ENCODE peak calls at places on chromosomes 16 and 17, in five cellular contexts. One of them, this sample, is unnamed.

GRCh38 chr16:89155851-89156739 is 15.5 kb upstream of the CDH15 start:
- DNase-seq in brain microvascular endothelial cell: no peak
- DNase-seq in tibial artery: no peak
- DNase-seq in fibroblast of pulmonary artery: no peak
- DNase-seq in breast epithelium: no peak
- DNase-seq in this sample: no peak

GRCh38 chr16:69833357-69833781 is 71.2 kb downstream of the WWP2 start:
- DNase-seq in brain microvascular endothelial cell: peak
- DNase-seq in tibial artery: no peak
- DNase-seq in fibroblast of pulmonary artery: peak
- DNase-seq in breast epithelium: no peak
- DNase-seq in this sample: no peak

GRCh38 chr17:64133546-64134215 is 3.7 kb upstream of the ERN1 start:
- DNase-seq in tibial artery: no peak
- DNase-seq in breast epithelium: no peak
- DNase-seq in brain microvascular endothelial cell: peak
- DNase-seq in fibroblast of pulmonary artery: peak
- DNase-seq in this sample: peak

GRCh38 chr16:85471469-85472431 is 141.4 kb upstream of the GSE1 start:
- DNase-seq in breast epithelium: peak
- DNase-seq in tibial artery: no peak
- DNase-seq in fibroblast of pulmonary artery: peak
- DNase-seq in brain microvascular endothelial cell: no peak
- DNase-seq in this sample: no peak

GRCh38 chr17:61416540-61417363 is 17.1 kb downstream of the TBX2 start:
- DNase-seq in breast epithelium: peak
- DNase-seq in brain microvascular endothelial cell: peak
- DNase-seq in fibroblast of pulmonary artery: peak
- DNase-seq in tibial artery: peak
- DNase-seq in this sample: peak

GRCh38 chr16:86297391-86297790 is 212.9 kb upstream of the FOXF1 start:
- DNase-seq in tibial artery: no peak
- DNase-seq in brain microvascular endothelial cell: no peak
- DNase-seq in breast epithelium: no peak
- DNase-seq in fibroblast of pulmonary artery: no peak
- DNase-seq in this sample: peak

GRCh38 chr17:33459078-33459940 is 166.2 kb upstream of the ASIC2 start:
- DNase-seq in fibroblast of pulmonary artery: no peak
- DNase-seq in brain microvascular endothelial cell: no peak
- DNase-seq in breast epithelium: no peak
- DNase-seq in tibial artery: no peak
- DNase-seq in this sample: no peak

GRCh38 chr17:37446027-37446426 is 39.3 kb downstream of the TADA2A start:
- DNase-seq in tibial artery: no peak
- DNase-seq in breast epithelium: no peak
- DNase-seq in fibroblast of pulmonary artery: no peak
- DNase-seq in brain microvascular endothelial cell: no peak
- DNase-seq in this sample: no peak

GRCh38 chr16:88815901-88816589 is 4.3 kb upstream of the APRT start:
- DNase-seq in breast epithelium: no peak
- DNase-seq in fibroblast of pulmonary artery: no peak
- DNase-seq in brain microvascular endothelial cell: no peak
- DNase-seq in tibial artery: no peak
- DNase-seq in this sample: no peak

GRCh38 chr16:54882556-54882955 is 48.1 kb upstream of the IRX5 start:
- DNase-seq in breast epithelium: no peak
- DNase-seq in fibroblast of pulmonary artery: no peak
- DNase-seq in tibial artery: no peak
- DNase-seq in brain microvascular endothelial cell: no peak
- DNase-seq in this sample: no peak

GRCh38 chr16:88779406-88780099 is 5.5 kb downstream of the PIEZO1 start:
- DNase-seq in breast epithelium: no peak
- DNase-seq in tibial artery: no peak
- DNase-seq in brain microvascular endothelial cell: no peak
- DNase-seq in fibroblast of pulmonary artery: no peak
- DNase-seq in this sample: peak

GRCh38 chr17:81315170-81315884 is 20.2 kb upstream of the SLC38A10 start:
- DNase-seq in brain microvascular endothelial cell: no peak
- DNase-seq in tibial artery: no peak
- DNase-seq in fibroblast of pulmonary artery: no peak
- DNase-seq in breast epithelium: no peak
- DNase-seq in this sample: no peak

GRCh38 chr17:79075861-79076406 is 1.3 kb downstream of the ENGASE start:
- DNase-seq in brain microvascular endothelial cell: no peak
- DNase-seq in fibroblast of pulmonary artery: no peak
- DNase-seq in breast epithelium: no peak
- DNase-seq in tibial artery: no peak
- DNase-seq in this sample: no peak

GRCh38 chr16:57889960-57890751 is 80.8 kb downstream of the CNGB1 start:
- DNase-seq in brain microvascular endothelial cell: no peak
- DNase-seq in fibroblast of pulmonary artery: peak
- DNase-seq in tibial artery: peak
- DNase-seq in breast epithelium: no peak
- DNase-seq in this sample: peak

GRCh38 chr17:17795946-17796786 is 40.6 kb downstream of the SREBF1 start:
- DNase-seq in tibial artery: no peak
- DNase-seq in fibroblast of pulmonary artery: no peak
- DNase-seq in breast epithelium: no peak
- DNase-seq in brain microvascular endothelial cell: no peak
- DNase-seq in this sample: no peak

GRCh38 chr17:235831-236640 is 54.6 kb upstream of the DOC2B start:
- DNase-seq in tibial artery: peak
- DNase-seq in fibroblast of pulmonary artery: no peak
- DNase-seq in breast epithelium: no peak
- DNase-seq in brain microvascular endothelial cell: no peak
- DNase-seq in this sample: no peak

GRCh38 chr16:83900611-83901010 is 1.7 kb downstream of the MLYCD start:
- DNase-seq in fibroblast of pulmonary artery: no peak
- DNase-seq in brain microvascular endothelial cell: no peak
- DNase-seq in tibial artery: no peak
- DNase-seq in breast epithelium: no peak
- DNase-seq in this sample: no peak

GRCh38 chr17:44981221-44981968 is 13.3 kb upstream of the C1QL1 start:
- DNase-seq in breast epithelium: no peak
- DNase-seq in brain microvascular endothelial cell: peak
- DNase-seq in tibial artery: no peak
- DNase-seq in fibroblast of pulmonary artery: peak
- DNase-seq in this sample: peak

GRCh38 chr16:17270111-17270510 is 200.6 kb downstream of the XYLT1 start:
- DNase-seq in tibial artery: no peak
- DNase-seq in breast epithelium: no peak
- DNase-seq in brain microvascular endothelial cell: no peak
- DNase-seq in fibroblast of pulmonary artery: no peak
- DNase-seq in this sample: no peak

GRCh38 chr17:81387235-81388060 is 7.8 kb upstream of the BAHCC1 start:
- DNase-seq in brain microvascular endothelial cell: no peak
- DNase-seq in tibial artery: no peak
- DNase-seq in breast epithelium: no peak
- DNase-seq in fibroblast of pulmonary artery: peak
- DNase-seq in this sample: peak

GRCh38 chr17:11935734-11936406 is 61.4 kb downstream of the ZNF18 start:
- DNase-seq in tibial artery: no peak
- DNase-seq in fibroblast of pulmonary artery: peak
- DNase-seq in breast epithelium: no peak
- DNase-seq in brain microvascular endothelial cell: peak
- DNase-seq in this sample: peak

GRCh38 chr17:38447502-38448095 is 19.3 kb downstream of the ARHGAP23 start:
- DNase-seq in fibroblast of pulmonary artery: no peak
- DNase-seq in tibial artery: no peak
- DNase-seq in breast epithelium: no peak
- DNase-seq in brain microvascular endothelial cell: no peak
- DNase-seq in this sample: no peak

GRCh38 chr16:49442805-49443204 is 69.2 kb downstream of the C16orf78 start:
- DNase-seq in fibroblast of pulmonary artery: no peak
- DNase-seq in brain microvascular endothelial cell: no peak
- DNase-seq in breast epithelium: no peak
- DNase-seq in tibial artery: no peak
- DNase-seq in this sample: no peak

GRCh38 chr16:19166500-19166899 is 1.5 kb upstream of the SYT17 start:
- DNase-seq in fibroblast of pulmonary artery: no peak
- DNase-seq in brain microvascular endothelial cell: no peak
- DNase-seq in tibial artery: no peak
- DNase-seq in breast epithelium: no peak
- DNase-seq in this sample: no peak

GRCh38 chr16:89199241-89200123 is 855 bp downstream of the SLC22A31 start:
- DNase-seq in tibial artery: no peak
- DNase-seq in breast epithelium: no peak
- DNase-seq in fibroblast of pulmonary artery: no peak
- DNase-seq in brain microvascular endothelial cell: no peak
- DNase-seq in this sample: no peak

GRCh38 chr17:76536511-76537287 is 810 bp downstream of the CYGB start:
- DNase-seq in tibial artery: no peak
- DNase-seq in breast epithelium: no peak
- DNase-seq in fibroblast of pulmonary artery: no peak
- DNase-seq in brain microvascular endothelial cell: no peak
- DNase-seq in this sample: no peak
- H3K4me3 ChIP-seq in tibial artery: peak
- H3K4me3 ChIP-seq in breast epithelium: peak
- H3K4me3 ChIP-seq in fibroblast of pulmonary artery: peak
- H3K4me3 ChIP-seq in brain microvascular endothelial cell: peak
- H3K4me3 ChIP-seq in this sample: peak

DNA sequence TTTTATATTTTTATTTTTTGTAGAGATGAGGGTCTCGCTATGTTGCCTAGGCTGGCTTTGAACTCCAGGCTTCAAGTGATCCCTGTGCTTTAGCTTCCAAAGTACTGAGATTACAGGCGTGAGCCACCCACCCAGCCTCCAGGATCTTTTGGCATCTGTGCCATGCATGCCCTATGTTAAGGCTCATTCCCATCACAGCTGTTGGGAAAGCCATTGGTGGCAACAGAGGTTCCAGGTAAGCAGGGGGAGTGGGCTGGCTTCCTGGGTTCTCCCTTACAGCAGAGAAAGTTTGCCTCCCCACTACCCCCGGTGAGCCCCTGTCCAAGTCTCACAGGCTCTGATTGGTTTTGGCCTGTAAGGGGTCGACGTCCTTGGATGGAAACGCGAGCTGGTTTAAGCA is 8.9 kb upstream of the MRTFB start:
- DNase-seq in brain microvascular endothelial cell: no peak
- DNase-seq in fibroblast of pulmonary artery: no peak
- DNase-seq in tibial artery: no peak
- DNase-seq in breast epithelium: no peak
- DNase-seq in this sample: no peak
- TF ChIP-seq CTCF in brain microvascular endothelial cell: no peak
- TF ChIP-seq CTCF in fibroblast of pulmonary artery: no peak
- TF ChIP-seq CTCF in tibial artery: no peak
- TF ChIP-seq CTCF in breast epithelium: no peak
- TF ChIP-seq CTCF in this sample: no peak

DNA sequence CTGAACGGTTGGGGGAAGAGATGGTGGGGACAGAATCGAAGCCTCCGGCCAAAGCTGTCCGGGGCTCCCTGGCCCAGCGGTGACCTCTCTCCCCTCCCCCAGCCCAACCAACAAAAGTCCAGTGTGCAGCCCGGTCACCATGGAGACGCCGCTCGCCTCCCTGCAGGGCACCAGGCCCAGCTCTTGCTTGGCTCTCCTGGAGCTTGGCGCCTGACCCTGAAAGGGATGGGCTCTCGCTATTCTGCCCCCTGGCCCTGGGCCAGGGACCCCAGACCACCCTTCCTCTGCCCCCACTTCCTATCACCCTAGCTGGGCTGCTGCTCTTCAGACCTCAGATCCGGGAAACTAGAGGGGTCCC is 1.3 kb downstream of the METRN start:
- DNase-seq in fibroblast of pulmonary artery: peak
- DNase-seq in tibial artery: no peak
- DNase-seq in breast epithelium: no peak
- DNase-seq in brain microvascular endothelial cell: peak
- DNase-seq in this sample: peak
- H3K4me3 ChIP-seq in fibroblast of pulmonary artery: peak
- H3K4me3 ChIP-seq in tibial artery: peak
- H3K4me3 ChIP-seq in breast epithelium: no peak
- H3K4me3 ChIP-seq in brain microvascular endothelial cell: peak
- H3K4me3 ChIP-seq in this sample: peak

GRCh38 chr16:12060751-12061150 is 84.2 kb downstream of the SNX29 start:
- DNase-seq in tibial artery: no peak
- DNase-seq in breast epithelium: no peak
- DNase-seq in brain microvascular endothelial cell: no peak
- DNase-seq in fibroblast of pulmonary artery: no peak
- DNase-seq in this sample: no peak

GRCh38 chr16:12059216-12059769 is 82.8 kb downstream of the SNX29 start:
- DNase-seq in fibroblast of pulmonary artery: no peak
- DNase-seq in brain microvascular endothelial cell: no peak
- DNase-seq in tibial artery: no peak
- DNase-seq in breast epithelium: no peak
- DNase-seq in this sample: no peak

GRCh38 chr16:12054396-12054795 is 77.9 kb downstream of the SNX29 start:
- DNase-seq in fibroblast of pulmonary artery: no peak
- DNase-seq in tibial artery: no peak
- DNase-seq in brain microvascular endothelial cell: no peak
- DNase-seq in breast epithelium: no peak
- DNase-seq in this sample: no peak

GRCh38 chr16:12054868-12055267 is 78.3 kb downstream of the SNX29 start:
- DNase-seq in brain microvascular endothelial cell: no peak
- DNase-seq in tibial artery: no peak
- DNase-seq in breast epithelium: no peak
- DNase-seq in fibroblast of pulmonary artery: no peak
- DNase-seq in this sample: no peak

DNA sequence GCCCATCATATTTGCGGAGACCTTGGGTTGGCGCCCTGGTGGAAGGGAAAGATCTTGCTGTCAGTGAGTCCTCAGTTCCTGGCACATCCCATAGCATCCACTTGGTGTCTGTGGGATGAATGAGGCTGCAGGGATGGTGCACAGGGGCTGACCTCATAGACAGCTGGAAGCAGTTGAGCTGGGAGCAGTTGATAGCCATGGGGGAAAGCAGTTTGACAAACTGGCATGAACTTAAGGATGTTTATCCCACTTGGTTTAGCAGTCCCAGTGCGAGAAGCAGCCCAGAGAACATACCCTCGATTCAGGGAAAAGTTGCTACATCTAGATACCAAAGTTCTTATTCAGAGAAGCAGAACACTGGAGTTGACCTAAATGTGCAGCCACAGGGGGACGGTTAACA is 80.7 kb downstream of the SNX29 start:
- DNase-seq in fibroblast of pulmonary artery: peak
- DNase-seq in tibial artery: no peak
- DNase-seq in brain microvascular endothelial cell: no peak
- DNase-seq in breast epithelium: no peak
- DNase-seq in this sample: peak
- TF ChIP-seq CTCF in fibroblast of pulmonary artery: no peak
- TF ChIP-seq CTCF in tibial artery: no peak
- TF ChIP-seq CTCF in brain microvascular endothelial cell: no peak
- TF ChIP-seq CTCF in breast epithelium: no peak
- TF ChIP-seq CTCF in this sample: no peak